ENCODE peak calls at places on chromosomes 1 and 21, in ten cellular contexts. V is NCI-H1436, G is GM20000, R is suprapubic skin, S is astrocyte of the cerebellum, J is AG08396, A is fibroblast of pulmonary artery, M is AG08395, B is left ventricle myocardium inferior, N is Karpas-422. T is an unnamed sample.

GRCh38 chr1:201602413-201603265 is 63.7 kb downstream of the NAV1 start:
- DNase-seq in J (peak; percentile 87), S (peak; percentile 81), R (no peak), M (peak; percentile 93), N (no peak), G (no peak), A (peak; percentile 79), B (no peak), V (no peak), T (no peak)

GRCh38 chr1:5847013-5847654 is 145.1 kb downstream of the NPHP4 start:
- DNase-seq in B (no peak), R (no peak), N (no peak), S (peak; percentile 11), A (peak; percentile 46), V (no peak), J (peak; percentile 61), M (peak; percentile 37), G (no peak), T (no peak)

GRCh38 chr1:26677306-26678115 is 18.3 kb upstream of the ARID1A start:
- DNase-seq in R (peak; percentile 71), N (peak; percentile 81), B (peak; percentile 62), G (peak; percentile 63), S (no peak), V (peak; percentile 82), M (peak; percentile 57), A (peak; percentile 77), J (peak; percentile 34), T (peak; percentile 84)

GRCh38 chr1:62687421-62687902 is 724 bp downstream of the DOCK7 start:
- DNase-seq in A (peak; percentile 44), N (no peak), B (peak; percentile 32), J (peak; percentile 26), V (peak; percentile 60), M (peak; percentile 15), R (peak; percentile 69), S (no peak), G (peak; percentile 63), T (no peak)

GRCh38 chr1:46224966-46225365 is 21.8 kb downstream of the LURAP1 start:
- DNase-seq in R (no peak), V (no peak), A (no peak), J (no peak), B (no peak), N (no peak), M (no peak), G (no peak), S (no peak), T (no peak)

GRCh38 chr21:43734830-43735229 is 15.9 kb downstream of the PDXK start:
- DNase-seq in V (no peak), S (peak; percentile 83), R (no peak), M (no peak), G (no peak), A (peak; percentile 50), J (peak; percentile 62), B (no peak), N (no peak), T (no peak)

GRCh38 chr1:205506409-205507196 is 2.1 kb downstream of the CDK18 start:
- DNase-seq in R (no peak), S (no peak), M (no peak), N (no peak), B (no peak), A (no peak), V (no peak), G (no peak), J (no peak), T (no peak)

GRCh38 chr1:43238104-43238503 is 31.7 kb upstream of the TMEM125 start:
- DNase-seq in M (peak; percentile 85), N (peak; percentile 84), A (peak; percentile 80), R (no peak), S (peak; percentile 15), J (peak; percentile 69), B (peak; percentile 60), V (peak; percentile 26), G (peak; percentile 65), T (no peak)

GRCh38 chr1:222126052-222126451 is 384.2 kb upstream of the DUSP10 start:
- DNase-seq in R (no peak), A (no peak), N (no peak), G (no peak), J (no peak), M (peak; percentile 0), S (no peak), B (no peak), V (no peak), T (no peak)